ENCODE peak calls at places on chromosomes 13 and 19, in seven cellular contexts. U, S, G, L, O, Q and B are unnamed samples.

GRCh38 chr19:7083076-7083956 is 13.8 kb downstream of the ZNF557 start:
- DNase-seq in U (no peak), S (no peak), G (no peak), L (peak; percentile 33), O (no peak), Q (no peak), B (no peak)

GRCh38 chr13:40503966-40504591 is 162.4 kb downstream of the FOXO1 start:
- DNase-seq in U (peak; percentile 86), S (no peak), G (no peak), L (no peak), O (no peak), Q (no peak), B (no peak)

GRCh38 chr19:41276231-41276630 is 12.1 kb downstream of the HNRNPUL1 start:
- DNase-seq in U (no peak), S (no peak), G (no peak), L (no peak), O (no peak), Q (no peak), B (no peak)

GRCh38 chr13:25660996-25661395 is 289.2 kb downstream of the ATP8A2 start:
- DNase-seq in U (no peak), S (no peak), G (no peak), L (no peak), O (no peak), Q (no peak), B (no peak)

GRCh38 chr19:17192751-17193150 is 22.4 kb upstream of the USE1 start:
- DNase-seq in U (no peak), S (no peak), G (no peak), L (no peak), O (no peak), Q (no peak), B (no peak)

GRCh38 chr13:99898421-99898820 is 73.1 kb downstream of the ZIC5 start:
- DNase-seq in U (no peak), S (no peak), G (no peak), L (no peak), O (no peak), Q (no peak), B (no peak)

GRCh38 chr13:79741006-79741405 is 260.1 kb downstream of the NDFIP2 start:
- DNase-seq in U (peak; percentile 22), S (no peak), G (no peak), L (no peak), O (no peak), Q (peak; percentile 79), B (no peak)

GRCh38 chr19:55319786-55320185 is 5.4 kb downstream of the TMEM150B start:
- DNase-seq in U (peak; percentile 53), S (peak; percentile 53), G (peak; percentile 68), L (no peak), O (no peak), Q (peak; percentile 76), B (no peak)

GRCh38 chr13:104534847-104535246 is 1468.6 kb upstream of the SLC10A2 start:
- DNase-seq in U (no peak), S (no peak), G (no peak), L (no peak), O (no peak), Q (no peak), B (no peak)

GRCh38 chr13:24063281-24063851 is 97.2 kb upstream of the SPATA13 start:
- DNase-seq in U (no peak), S (no peak), G (no peak), L (peak; percentile 38), O (no peak), Q (no peak), B (no peak)